ENCODE peak calls at places on chromosomes 3 and 15, in six cellular contexts. B, K, S, R, F and T are unnamed samples. For H3K4me1, the result is how much of the 10 kb centered on the place peaks cover.

GRCh38 chr15:44207643-44208042 is 12.6 kb upstream of the FRMD5 start:
- DNase-seq in K (no peak), R (peak), F (no peak), S (no peak), B (no peak), T (peak)

GRCh38 chr15:92624401-92624991 is 31.1 kb downstream of the FAM174B start:
- DNase-seq in S (no peak), B (peak), R (no peak), F (no peak), K (no peak), T (no peak)

GRCh38 chr3:78725703-78726246 is 1042.0 kb downstream of the ROBO1 start:
- DNase-seq in B (no peak), F (no peak), K (no peak), S (no peak), R (no peak), T (no peak)

GRCh38 chr15:91956026-91956723 is 102.7 kb downstream of the SLCO3A1 start:
- DNase-seq in R (no peak), F (peak), B (no peak), S (no peak), K (no peak), T (no peak)

GRCh38 chr3:184805351-184806038 is 6.5 kb upstream of the VPS8 start:
- DNase-seq in B (no peak), F (no peak), K (no peak), S (no peak), R (no peak), T (no peak)

GRCh38 chr3:10505791-10506585 is 602 bp upstream of the ATP2B2 start:
- DNase-seq in F (no peak), R (no peak), K (no peak), B (no peak), S (no peak), T (no peak)

GRCh38 chr3:144018776-144019175 is 47.2 kb downstream of the DIPK2A start:
- DNase-seq in K (no peak), S (no peak), F (no peak), B (no peak), R (peak), T (no peak)

GRCh38 chr15:42704492-42704926 is 32.4 kb downstream of the CDAN1 start:
- DNase-seq in S (peak), F (peak), K (peak), R (peak), B (no peak), T (peak)

GRCh38 chr15:96326551-96327154 is 3.8 kb upstream of the NR2F2 start:
- DNase-seq in K (no peak), F (peak), R (no peak), B (peak), S (no peak), T (peak)

GRCh38 chr15:84586641-84587160 is 14.1 kb upstream of the ZSCAN2 start:
- DNase-seq in F (peak), K (no peak), R (peak), B (no peak), S (no peak), T (no peak)

GRCh38 chr3:150038830-150039229 is 68.1 kb upstream of the PFN2 start:
- DNase-seq in K (no peak), S (no peak), F (peak), R (no peak), B (no peak), T (no peak)

GRCh38 chr3:12194209-12194608 is 35.5 kb upstream of the TIMP4 start:
- DNase-seq in K (peak), S (no peak), B (no peak), R (peak), F (no peak), T (no peak)

GRCh38 chr3:190618349-190619030 is 104.6 kb downstream of the IL1RAP start:
- DNase-seq in R (no peak), S (no peak), K (no peak), F (no peak), B (no peak), T (no peak)

GRCh38 chr3:108698461-108698860 is 58.7 kb downstream of the RETNLB start:
- DNase-seq in R (no peak), F (no peak), B (no peak), K (no peak), S (no peak), T (no peak)

GRCh38 chr3:181081930-181082329 is 92.4 kb upstream of the DNAJC19 start:
- DNase-seq in S (no peak), B (no peak), F (no peak), K (no peak), R (no peak), T (no peak)

GRCh38 chr15:47185222-47185800 is 532.0 kb upstream of the SEMA6D start:
- DNase-seq in S (no peak), R (no peak), K (no peak), F (no peak), B (no peak), T (no peak)

GRCh38 chr3:172905480-172905850 is 154.9 kb downstream of the ECT2 start:
- DNase-seq in R (no peak), K (no peak), B (no peak), S (no peak), F (no peak), T (no peak)

GRCh38 chr3:172908871-172909270 is 158.3 kb downstream of the ECT2 start:
- DNase-seq in R (no peak), F (no peak), S (no peak), K (no peak), B (no peak), T (no peak)

GRCh38 chr3:172913911-172914730 is 163.6 kb downstream of the ECT2 start:
- DNase-seq in S (no peak), R (no peak), K (no peak), B (no peak), F (no peak), T (no peak)

GRCh38 chr3:172915911-172916514 is 165.5 kb downstream of the ECT2 start:
- DNase-seq in F (peak), B (no peak), R (no peak), K (no peak), S (no peak), T (peak)

GRCh38 chr3:172911142-172911541 is 160.6 kb downstream of the ECT2 start:
- DNase-seq in R (no peak), F (peak), S (no peak), B (no peak), K (no peak), T (no peak)
- TF ChIP-seq CTCF in R (peak), F (peak), S (no peak), B (no peak), K (peak), T (no peak)

GRCh38 chr15:36814085-36814484 is 234.7 kb downstream of the CDIN1 start:
- DNase-seq in F (no peak), S (no peak), R (no peak), B (no peak), K (no peak), T (no peak)

GRCh38 chr15:36809380-36809779 is 230.0 kb downstream of the CDIN1 start:
- DNase-seq in S (no peak), F (no peak), B (no peak), K (no peak), R (no peak), T (no peak)

GRCh38 chr15:36811903-36812302 is 232.5 kb downstream of the CDIN1 start:
- DNase-seq in R (no peak), F (no peak), B (no peak), S (no peak), K (no peak), T (no peak)

GRCh38 chr15:36808401-36809160 is 229.2 kb downstream of the CDIN1 start:
- DNase-seq in R (no peak), K (no peak), S (no peak), B (no peak), F (no peak), T (no peak)

GRCh38 chr15:36810656-36811449 is 231.4 kb downstream of the CDIN1 start:
- DNase-seq in B (no peak), K (no peak), F (peak), R (no peak), S (no peak), T (no peak)
- H3K4me1 ChIP-seq in B (under half), K (under half), F (under half), R (under half), S (half or more), T (under half)

GRCh38 chr3:13657660-13658435 is 108.9 kb downstream of the FBLN2 start:
- DNase-seq in R (no peak), K (peak), B (no peak), S (peak), F (peak), T (peak)
- TF ChIP-seq CTCF in R (peak), K (peak), B (peak), S (peak), F (peak), T (peak)

DNA sequence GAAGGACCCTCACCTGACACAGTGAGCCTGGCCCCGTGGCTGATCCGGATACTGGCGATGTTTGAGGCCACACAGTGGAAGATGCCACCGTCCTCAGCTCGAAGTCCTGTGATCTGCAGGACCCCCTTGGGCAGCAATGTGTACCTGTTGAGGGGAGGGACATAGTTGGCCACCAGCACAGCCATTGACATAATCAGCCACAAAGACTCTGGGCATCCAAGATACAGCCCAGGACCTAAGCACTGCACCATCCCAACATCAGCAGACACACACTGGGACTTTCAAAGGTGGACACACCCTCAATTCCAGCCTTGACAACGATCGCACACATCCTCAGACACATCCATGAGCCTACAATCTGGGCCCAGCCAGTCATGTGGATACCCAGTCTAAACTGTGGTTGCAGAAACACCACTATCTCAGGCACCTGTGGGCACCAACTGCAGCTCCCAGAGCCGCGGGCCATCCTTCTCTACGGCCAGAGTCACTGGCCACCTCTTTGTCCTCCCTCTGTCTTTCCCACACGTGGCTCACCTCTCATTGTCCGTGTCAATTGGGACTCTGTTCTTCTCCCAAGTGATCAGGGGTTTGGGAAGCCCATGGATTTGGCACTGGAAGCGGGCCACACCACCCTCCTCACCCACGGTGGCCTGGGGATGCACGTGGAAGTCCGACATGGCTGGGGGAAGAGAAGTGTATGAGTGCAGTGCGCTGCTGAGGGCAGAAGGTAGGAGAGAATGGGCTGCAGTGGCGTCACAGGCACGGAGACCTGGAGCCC is 31.0 kb downstream of the RNU5B-1 start:
- DNase-seq in R (no peak), K (no peak), B (peak), S (no peak), F (no peak), T (no peak)
- H3K4me1 ChIP-seq in R (under half), K (under half), B (under half), S (under half), F (half or more), T (under half)